ENCODE peak calls at places on chromosome 15, in four cellular contexts. O is islet precursor cell, S is AG10803, Z is KBM-7. L is an unnamed sample.

GRCh38 chr15:52657338-52657737 is 21.9 kb downstream of the ATOSA start:
- DNase-seq in O (no peak), S (peak; percentile 72), Z (no peak), L (no peak)

GRCh38 chr15:79128556-79128955 is 38.0 kb upstream of the RASGRF1 start:
- DNase-seq in O (no peak), S (no peak), Z (no peak), L (no peak)

GRCh38 chr15:85897207-85897817 is 102.6 kb upstream of the KLHL25 start:
- DNase-seq in O (no peak), S (no peak), Z (no peak), L (no peak)

GRCh38 chr15:86654501-86654900 is 574.8 kb downstream of the AGBL1 start:
- DNase-seq in O (no peak), S (no peak), Z (no peak), L (no peak)

GRCh38 chr15:89401636-89402252 is 67.1 kb upstream of the POLG start:
- DNase-seq in O (no peak), S (peak; percentile 31), Z (peak; percentile 69), L (no peak)

GRCh38 chr15:44537728-44538240 is 837 bp downstream of the EIF3J start:
- DNase-seq in O (peak; percentile 54), S (peak; percentile 46), Z (no peak), L (no peak)

GRCh38 chr15:49101536-49101935 is 53.9 kb downstream of the COPS2 start:
- DNase-seq in O (no peak), S (peak; percentile 24), Z (no peak), L (no peak)

GRCh38 chr15:101433396-101433795 is 56.1 kb downstream of the PCSK6 start:
- DNase-seq in O (peak; percentile 32), S (no peak), Z (no peak), L (no peak)

GRCh38 chr15:71800835-71801745 is 9.3 kb upstream of the NR2E3 start:
- DNase-seq in O (peak; percentile 55), S (peak; percentile 66), Z (peak; percentile 89), L (no peak)

GRCh38 chr15:69000091-69000490 is 14.4 kb upstream of the NOX5 start:
- DNase-seq in O (peak; percentile 78), S (no peak), Z (no peak), L (no peak)

GRCh38 chr15:59180946-59181345 is 25.7 kb upstream of the LDHAL6B start:
- DNase-seq in O (no peak), S (peak; percentile 80), Z (no peak), L (no peak)